ENCODE peak calls at places on chromosomes 3 and 15, in ten cellular contexts. V is AG04450; Q is HCT116; W is GM20000; M is nephron progenitor cell; N is astrocyte of the spinal cord; H is astrocyte of the cerebellum; U is BJ; K is neural crest cell; X is CD8-positive, alpha-beta T cell. F is an unnamed sample.

GRCh38 chr15:63114465-63114864 is 7.2 kb upstream of the LACTB start:
- DNase-seq in U (no peak), W (no peak), M (no peak), Q (no peak), K (no peak), H (no peak), N (no peak), X (no peak), V (no peak), F (no peak)

GRCh38 chr3:119413603-119414280 is 49.7 kb downstream of the TMEM39A start:
- DNase-seq in V (no peak), W (no peak), U (no peak), X (no peak), N (no peak), K (no peak), H (no peak), Q (no peak), M (no peak), F (no peak)

GRCh38 chr15:42973114-42973513 is 52.5 kb upstream of the TTBK2 start:
- DNase-seq in V (no peak), W (no peak), H (no peak), Q (no peak), X (no peak), N (no peak), U (no peak), K (no peak), M (no peak), F (no peak)

GRCh38 chr3:76523337-76523736 is 516.6 kb upstream of the ROBO2 start:
- DNase-seq in V (no peak), Q (no peak), K (no peak), N (no peak), M (no peak), U (no peak), H (no peak), W (no peak), X (no peak), F (no peak)

GRCh38 chr15:48625126-48625525 is 20.4 kb downstream of the FBN1 start:
- DNase-seq in N (peak), V (no peak), U (no peak), Q (no peak), H (peak), W (no peak), X (no peak), M (no peak), K (no peak), F (no peak)

GRCh38 chr3:177346878-177347277 is 149.6 kb upstream of the TBL1XR1 start:
- DNase-seq in H (no peak), N (no peak), K (no peak), U (no peak), W (no peak), V (no peak), X (no peak), M (no peak), Q (no peak), F (no peak)

GRCh38 chr3:136995652-136996051 is 37.9 kb downstream of the IL20RB start:
- DNase-seq in H (no peak), M (no peak), K (no peak), X (no peak), V (no peak), N (no peak), W (no peak), U (no peak), Q (no peak), F (no peak)

GRCh38 chr3:195751584-195751983 is 30.8 kb downstream of the MUC20 start:
- DNase-seq in Q (no peak), K (no peak), X (no peak), U (no peak), H (no peak), M (no peak), V (no peak), N (no peak), W (no peak), F (no peak)

GRCh38 chr3:38834110-38834509 is 18.1 kb upstream of the SCN10A start:
- DNase-seq in U (peak), X (peak), W (no peak), V (peak), Q (peak), N (peak), K (peak), H (peak), M (peak), F (no peak)

DNA sequence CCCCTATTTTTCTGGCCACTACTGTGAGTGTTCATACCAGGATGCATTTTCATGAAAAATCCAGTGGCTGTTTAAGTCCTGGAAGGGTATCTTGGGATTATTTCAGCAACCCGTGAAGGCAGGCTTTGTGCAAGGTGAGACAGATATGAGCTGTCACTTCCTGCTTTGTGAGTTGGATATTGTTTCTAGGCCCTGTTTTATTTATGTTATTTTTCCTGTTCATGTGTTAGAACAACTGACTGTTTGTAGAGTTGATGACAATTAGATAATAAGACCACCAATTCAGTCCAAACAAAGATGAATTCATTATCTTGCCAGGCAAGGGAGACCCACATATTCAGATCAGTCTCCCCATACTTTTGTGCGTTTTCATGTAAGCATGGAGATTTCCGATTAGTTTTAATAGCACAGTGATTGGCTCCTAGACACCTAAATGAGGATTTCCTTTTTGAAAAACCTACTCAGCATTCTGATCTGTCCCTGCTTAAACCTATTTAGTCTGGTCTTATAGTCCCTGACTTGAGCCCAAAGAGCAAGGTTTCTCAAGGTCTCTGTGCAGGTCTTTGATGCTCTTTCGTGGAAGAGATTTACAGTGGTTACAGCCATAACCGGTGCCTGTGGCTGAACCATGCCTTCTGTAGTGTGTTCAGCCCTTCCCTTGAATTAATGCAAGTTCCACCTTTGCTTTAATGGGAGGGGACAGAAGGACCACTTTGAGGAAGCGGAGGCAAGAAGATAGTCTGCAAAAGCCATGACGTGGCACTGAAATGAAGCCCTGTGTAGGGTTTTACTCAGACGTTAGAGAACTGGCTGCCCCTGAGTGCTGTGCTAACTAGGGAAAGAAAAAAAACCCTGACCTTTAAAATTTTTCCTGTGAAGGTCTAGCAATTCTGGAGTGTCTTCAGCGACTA is 42.8 kb downstream of the ZBTB38 start:
- DNase-seq in M (no peak), W (no peak), N (peak), V (no peak), U (no peak), X (peak), K (no peak), Q (no peak), H (no peak), F (no peak)
- TF ChIP-seq CTCF in M (no peak), W (no peak), N (no peak), V (no peak), U (no peak), X (no peak), K (no peak), Q (no peak), H (no peak), F (no peak)

GRCh38 chr15:36643551-36643950 is 64.1 kb downstream of the CDIN1 start:
- DNase-seq in K (no peak), W (no peak), V (no peak), N (peak), Q (peak), M (no peak), X (no peak), U (no peak), H (peak), F (no peak)

GRCh38 chr15:36644156-36644896 is 64.9 kb downstream of the CDIN1 start:
- DNase-seq in U (no peak), X (no peak), Q (no peak), N (no peak), H (no peak), W (no peak), K (no peak), V (no peak), M (peak), F (no peak)

GRCh38 chr15:36642311-36642710 is 62.9 kb downstream of the CDIN1 start:
- DNase-seq in W (no peak), V (no peak), Q (no peak), X (no peak), H (no peak), M (no peak), U (no peak), K (no peak), N (no peak), F (no peak)

DNA sequence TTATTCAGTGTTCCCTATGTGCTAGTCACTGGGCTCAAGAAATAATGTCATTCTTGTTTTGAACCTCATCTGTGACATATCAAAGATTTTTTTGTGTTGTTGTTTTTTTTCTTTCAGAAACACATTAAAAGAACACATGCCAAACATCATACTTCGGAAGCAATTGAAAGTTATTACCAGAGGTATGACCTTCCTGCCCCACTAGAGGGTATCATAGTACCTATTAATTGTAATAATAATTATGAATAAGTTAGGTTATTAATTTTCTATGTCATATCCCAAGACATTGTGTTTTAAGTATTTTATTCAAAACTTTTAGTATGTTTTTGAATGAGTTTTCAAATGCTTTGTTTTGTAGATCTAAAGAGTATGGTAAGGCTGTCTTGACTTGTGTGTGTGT is 65.7 kb downstream of the CDIN1 start:
- DNase-seq in H (no peak), M (no peak), Q (no peak), X (no peak), U (no peak), K (no peak), N (no peak), V (no peak), W (no peak), F (no peak)
- TF ChIP-seq CTCF in H (no peak), M (no peak), Q (no peak), X (no peak), U (peak), K (peak), N (no peak), V (peak), W (no peak), F (no peak)

DNA sequence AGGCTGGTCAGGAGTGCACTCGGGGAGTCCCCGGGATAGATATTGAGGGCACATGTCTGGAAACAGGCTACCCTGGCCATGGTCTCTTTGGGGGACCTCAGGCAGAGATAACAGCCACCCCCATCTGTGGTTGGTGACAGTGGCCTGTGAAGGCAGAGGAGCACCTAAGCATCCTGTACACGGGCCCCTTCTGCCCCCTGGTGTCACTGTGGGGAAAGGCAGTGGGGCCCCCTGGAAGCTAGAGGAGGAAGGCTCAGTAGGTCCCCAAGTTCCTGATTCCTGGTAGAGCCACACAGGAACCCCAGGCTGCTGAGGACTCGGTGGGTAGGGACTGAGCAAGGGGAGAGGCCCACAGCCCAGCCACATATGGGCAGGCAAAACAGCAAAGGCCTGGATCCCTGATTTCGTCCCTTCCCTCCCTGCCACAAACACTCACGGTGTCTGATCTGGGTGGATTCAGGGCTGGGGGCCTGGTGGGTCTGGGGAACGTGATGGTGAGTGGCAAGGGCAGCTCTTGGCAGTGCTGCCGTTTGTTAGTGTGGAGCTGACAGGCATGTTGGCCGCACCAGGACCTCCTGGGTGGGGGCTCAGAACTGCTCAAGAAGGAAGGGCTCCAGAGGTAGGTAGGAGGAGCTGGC is 14.1 kb upstream of the CXCR6 start:
- DNase-seq in X (peak), N (no peak), Q (peak), M (peak), H (no peak), K (peak), U (no peak), V (no peak), W (peak), F (no peak)
- TF ChIP-seq CTCF in X (peak), N (peak), Q (peak), M (peak), H (peak), K (peak), U (peak), V (peak), W (peak), F (peak)

DNA sequence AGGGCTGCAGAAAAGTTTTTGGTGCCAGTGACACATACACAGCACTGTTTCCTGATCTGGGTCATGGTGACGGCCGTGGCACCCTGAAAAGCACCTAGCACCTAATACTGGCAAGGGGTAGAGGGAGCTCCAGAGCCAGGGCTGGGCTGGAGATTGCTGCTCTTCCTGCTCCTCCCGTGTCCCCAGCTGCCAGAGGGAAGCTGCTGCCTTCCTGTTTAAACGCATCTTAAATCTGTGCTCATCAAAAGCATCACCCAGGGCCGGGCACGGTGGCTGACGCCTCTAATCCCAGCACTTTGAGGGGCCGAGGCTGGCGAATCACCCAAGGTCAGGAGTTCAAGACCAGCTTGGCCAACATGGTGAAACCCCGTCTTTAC is 156.7 kb upstream of the MEF2A start:
- DNase-seq in M (no peak), K (no peak), H (no peak), U (no peak), Q (peak), V (no peak), W (peak), X (no peak), N (peak), F (peak)
- TF ChIP-seq CTCF in M (no peak), K (peak), H (peak), U (peak), Q (peak), V (peak), W (peak), X (peak), N (peak), F (peak)

GRCh38 chr15:100385300-100385699 is 43.5 kb upstream of the ADAMTS17 start:
- DNase-seq in Q (no peak), M (no peak), W (no peak), H (no peak), X (no peak), V (no peak), U (no peak), K (no peak), N (no peak), F (no peak)

GRCh38 chr15:100383302-100384107 is 41.7 kb upstream of the ADAMTS17 start:
- DNase-seq in N (peak), K (no peak), H (no peak), M (no peak), Q (peak), V (no peak), U (no peak), W (peak), X (no peak), F (no peak)

GRCh38 chr15:100384108-100384410 is 42.3 kb upstream of the ADAMTS17 start:
- DNase-seq in Q (no peak), V (no peak), K (no peak), W (no peak), H (no peak), U (no peak), X (no peak), M (no peak), N (no peak), F (no peak)
- TF ChIP-seq CTCF in Q (no peak), V (no peak), K (peak), W (no peak), H (no peak), U (no peak), X (no peak), M (peak), N (no peak), F (no peak)

GRCh38 chr3:152835311-152836102 is 576 bp downstream of the P2RY1 start:
- DNase-seq in H (peak), U (no peak), N (peak), V (no peak), M (peak), W (peak), X (no peak), Q (no peak), K (peak), F (no peak)
- TF ChIP-seq CTCF in H (peak), U (no peak), N (peak), V (no peak), M (peak), W (no peak), X (no peak), Q (no peak), K (peak), F (peak)

F was measured in keratinocyte.